ENCODE peak calls at places on chromosomes 2 and 18, in five cellular contexts. A is activated CD8-positive, alpha-beta memory T cell treated with anti-CD3 and anti-CD28 coated beads, Interleukin-2, amount 50 U/mL, for 48 hours; Z is stimulated activated CD4-positive, alpha-beta T cell treated with anti-CD3 and anti-CD28 coated beads, Interleukin-1b, Interleukin-23, amount 100 ng/mL, for 24 hours; B is EH; H is naive B cell. I is an unnamed sample.

GRCh38 chr18:57542126-57542525 is 44.4 kb downstream of the FECH start:
- DNase-seq in A (no peak), Z (no peak), B (peak), H (no peak), I (peak)

GRCh38 chr2:120702751-120703150 is 32.9 kb upstream of the GLI2 start:
- DNase-seq in A (no peak), Z (no peak), B (no peak), H (no peak), I (no peak)

GRCh38 chr2:120347387-120348010 is 1.6 kb downstream of the INHBB start:
- DNase-seq in A (no peak), Z (no peak), B (peak), H (no peak), I (no peak)

GRCh38 chr2:141055526-141055925 is 1075.3 kb downstream of the LRP1B start:
- DNase-seq in A (no peak), Z (no peak), B (peak), H (no peak), I (peak)

GRCh38 chr2:171160630-171161424 is at the start of gene TLK1:
- DNase-seq in A (peak), Z (peak), B (peak), H (peak), I (peak)

GRCh38 chr2:239391286-239392071 is 9.3 kb downstream of the HDAC4 start:
- DNase-seq in A (no peak), Z (no peak), B (no peak), H (no peak), I (no peak)

GRCh38 chr2:136243638-136244557 is 125.9 kb upstream of the CXCR4 start:
- DNase-seq in A (no peak), Z (no peak), B (no peak), H (no peak), I (no peak)

GRCh38 chr18:48876590-48876989 is 74.2 kb downstream of the SMAD7 start:
- DNase-seq in A (no peak), Z (no peak), B (no peak), H (no peak), I (no peak)

GRCh38 chr2:9460441-9461017 is 13.8 kb upstream of the IAH1 start:
- DNase-seq in A (no peak), Z (no peak), B (no peak), H (no peak), I (no peak)

GRCh38 chr2:181949047-181949446 is 36.6 kb upstream of the PPP1R1C start:
- DNase-seq in A (no peak), Z (no peak), B (peak), H (no peak), I (peak)

GRCh38 chr18:22683196-22683676 is 249.9 kb upstream of the RBBP8 start:
- DNase-seq in A (no peak), Z (no peak), B (peak), H (no peak), I (peak)

GRCh38 chr2:70145851-70146739 is 44.7 kb downstream of the C2orf42 start:
- DNase-seq in A (no peak), Z (no peak), B (no peak), H (no peak), I (no peak)

GRCh38 chr2:234308073-234308813 is 188.6 kb downstream of the ARL4C start:
- DNase-seq in A (no peak), Z (no peak), B (peak), H (no peak), I (peak)

GRCh38 chr2:113277474-113278072 is 1.1 kb downstream of the PAX8 start:
- DNase-seq in A (no peak), Z (no peak), B (no peak), H (no peak), I (no peak)

GRCh38 chr2:86068098-86069047 is 37.3 kb downstream of the POLR1A start:
- DNase-seq in A (peak), Z (no peak), B (peak), H (no peak), I (peak)

GRCh38 chr2:24731040-24731439 is 62.2 kb downstream of the PTRHD1 start:
- DNase-seq in A (no peak), Z (no peak), B (no peak), H (no peak), I (no peak)

I was measured in astrocyte.